ENCODE peak calls at places on chromosomes 6 and 20, in nine cellular contexts. Q is neural progenitor cell; D is heart left ventricle; B is body of pancreas; K is upper lobe of right lung; H is pancreas; U is CD8-positive, alpha-beta T cell; L is tibial nerve; T is SK-N-SH. P is an unnamed sample.

GRCh38 chr6:138722425-138723371 is 50.9 kb upstream of the CCDC28A start:
- DNase-seq in K (no peak), Q (peak; percentile 3), H (no peak), B (no peak), D (no peak), T (no peak), L (no peak), U (no peak), P (no peak)

GRCh38 chr6:52390361-52390727 is 28.4 kb downstream of the PAQR8 start:
- DNase-seq in B (no peak), Q (no peak), H (no peak), D (no peak), U (peak; percentile 47), L (no peak), K (no peak), T (peak; percentile 34), P (peak; percentile 49)

GRCh38 chr6:52331793-52332457 is 30.0 kb upstream of the PAQR8 start:
- DNase-seq in Q (no peak), D (no peak), K (no peak), H (no peak), T (no peak), U (no peak), L (no peak), B (no peak), P (no peak)

GRCh38 chr6:79467716-79468115 is 69.5 kb downstream of the LCA5 start:
- DNase-seq in U (no peak), D (no peak), H (no peak), T (peak; percentile 7), B (no peak), L (no peak), K (no peak), Q (peak; percentile 6), P (no peak)

GRCh38 chr20:42173440-42173839 is 555.3 kb upstream of the CHD6 start:
- DNase-seq in Q (no peak), T (peak; percentile 30), B (no peak), K (no peak), D (no peak), U (no peak), H (no peak), L (no peak), P (no peak)

GRCh38 chr6:157323114-157323923 is at the start of gene TMEM242:
- DNase-seq in Q (peak; percentile 92), U (peak; percentile 86), L (peak; percentile 82), D (peak; percentile 93), K (peak; percentile 95), T (peak; percentile 89), H (peak; percentile 97), B (peak; percentile 93), P (peak; percentile 95)

GRCh38 chr6:14452567-14453527 is 335.3 kb downstream of the CD83 start:
- DNase-seq in L (no peak), H (no peak), U (peak; percentile 27), K (no peak), D (no peak), B (no peak), T (no peak), Q (no peak), P (no peak)

GRCh38 chr20:25984933-25985332 is 288.3 kb upstream of the ZNF337 start:
- DNase-seq in Q (no peak), T (no peak), H (peak; percentile 72), L (no peak), D (peak; percentile 57), B (peak; percentile 40), U (peak; percentile 47), K (peak; percentile 73), P (no peak)

GRCh38 chr6:20608371-20608770 is 74.1 kb downstream of the CDKAL1 start:
- DNase-seq in U (no peak), Q (no peak), B (no peak), H (no peak), L (no peak), D (no peak), K (no peak), T (no peak), P (no peak)

GRCh38 chr6:42428326-42429041 is 23.2 kb downstream of the TRERF1 start:
- DNase-seq in Q (peak; percentile 27), D (peak; percentile 39), U (peak; percentile 30), K (no peak), L (no peak), B (no peak), H (peak; percentile 35), T (peak; percentile 27), P (peak; percentile 57)

GRCh38 chr6:102812242-102812641 is 1418.7 kb downstream of the GRIK2 start:
- DNase-seq in Q (no peak), L (no peak), U (no peak), D (no peak), B (no peak), K (no peak), T (no peak), H (no peak), P (no peak)

GRCh38 chr20:63093966-63094766 is 87.4 kb upstream of the BHLHE23 start:
- DNase-seq in Q (no peak), T (peak; percentile 26), U (no peak), L (no peak), K (peak; percentile 31), B (peak; percentile 3), D (peak; percentile 14), H (peak; percentile 37), P (peak; percentile 22)

GRCh38 chr6:164085552-164086325 is 671.2 kb downstream of the QKI start:
- DNase-seq in T (no peak), Q (peak; percentile 80), L (peak; percentile 75), H (no peak), B (peak; percentile 42), D (peak; percentile 85), K (no peak), U (no peak), P (no peak)

GRCh38 chr6:33279971-33280511 is 3.1 kb downstream of the B3GALT4 start:
- DNase-seq in D (no peak), U (no peak), T (peak; percentile 58), Q (peak; percentile 56), B (no peak), H (no peak), K (no peak), L (no peak), P (no peak)

GRCh38 chr6:169167581-169168301 is 85.9 kb downstream of the THBS2 start:
- DNase-seq in B (no peak), D (peak; percentile 80), U (no peak), Q (no peak), K (peak; percentile 64), H (no peak), L (no peak), T (peak; percentile 53), P (no peak)

GRCh38 chr20:49693435-49694171 is 20.1 kb downstream of the B4GALT5 start:
- DNase-seq in T (no peak), D (no peak), U (no peak), H (no peak), L (no peak), B (no peak), Q (no peak), K (no peak), P (no peak)
- H3K4me1 ChIP-seq in T (peaks cover 31% of the 10 kb centered on the region), D (peaks cover 66% of the 10 kb centered on the region), U (no peaks in the 10 kb centered on the region), H (peaks cover 77% of the 10 kb centered on the region), L (peaks cover 20% of the 10 kb centered on the region), B (peaks cover 90% of the 10 kb centered on the region), Q (peaks cover 54% of the 10 kb centered on the region), K (peaks cover 66% of the 10 kb centered on the region), P (no peaks in the 10 kb centered on the region)

GRCh38 chr20:47042464-47042863 is 147.8 kb downstream of the EYA2 start:
- DNase-seq in Q (no peak), D (no peak), U (no peak), K (no peak), L (no peak), H (no peak), T (peak; percentile 32), B (no peak), P (no peak)

GRCh38 chr20:47040506-47041125 is 146.0 kb downstream of the EYA2 start:
- DNase-seq in U (no peak), Q (no peak), L (no peak), B (no peak), K (no peak), T (no peak), D (no peak), H (no peak), P (no peak)

GRCh38 chr20:47041500-47041899 is 146.9 kb downstream of the EYA2 start:
- DNase-seq in L (no peak), K (no peak), H (no peak), U (no peak), T (no peak), B (no peak), Q (no peak), D (no peak), P (no peak)

GRCh38 chr20:47036091-47036880 is 141.6 kb downstream of the EYA2 start:
- DNase-seq in L (no peak), U (no peak), Q (no peak), K (no peak), T (no peak), H (no peak), D (no peak), B (no peak), P (no peak)

GRCh38 chr20:47038581-47039560 is 144.2 kb downstream of the EYA2 start:
- DNase-seq in B (no peak), H (no peak), T (no peak), K (no peak), L (peak; percentile 22), U (no peak), D (no peak), Q (no peak), P (no peak)
- H3K4me3 ChIP-seq in B (no peak overlapping the region), H (no peak overlapping the region), T (no peak overlapping the region), K (no peak overlapping the region), L (no peak overlapping the region), U (no peak overlapping the region), D (no peak overlapping the region), Q (no peak overlapping the region), P (no peak overlapping the region)

DNA sequence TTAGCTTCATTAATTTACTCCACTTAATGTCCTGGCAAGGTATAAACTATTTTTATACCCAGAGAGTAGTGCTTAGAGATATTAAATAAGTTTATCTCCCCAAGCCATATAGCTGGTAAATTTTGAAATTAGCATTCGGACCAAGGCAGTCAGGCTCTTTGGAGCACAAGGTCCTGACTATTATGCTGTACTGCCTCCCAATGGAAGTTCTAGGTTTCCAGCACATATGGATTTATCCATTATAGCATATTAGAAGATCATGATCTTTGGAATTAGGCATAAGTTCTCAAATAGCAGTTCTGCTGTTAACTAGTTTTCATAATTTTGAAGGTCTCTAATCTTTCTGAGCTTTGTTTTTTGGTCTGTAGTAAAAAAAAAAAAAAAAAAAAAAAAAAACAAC is 835.3 kb upstream of the EPHA7 start:
- DNase-seq in B (no peak), L (no peak), U (no peak), T (no peak), K (no peak), Q (peak; percentile 43), H (no peak), D (no peak), P (no peak)
- TF ChIP-seq CTCF in B (no peak), L (peak; percentile 11), U (no peak), T (peak; percentile 37), K (no peak), Q (peak; percentile 61), H (no peak), D (no peak), P (peak; percentile 47)

DNA sequence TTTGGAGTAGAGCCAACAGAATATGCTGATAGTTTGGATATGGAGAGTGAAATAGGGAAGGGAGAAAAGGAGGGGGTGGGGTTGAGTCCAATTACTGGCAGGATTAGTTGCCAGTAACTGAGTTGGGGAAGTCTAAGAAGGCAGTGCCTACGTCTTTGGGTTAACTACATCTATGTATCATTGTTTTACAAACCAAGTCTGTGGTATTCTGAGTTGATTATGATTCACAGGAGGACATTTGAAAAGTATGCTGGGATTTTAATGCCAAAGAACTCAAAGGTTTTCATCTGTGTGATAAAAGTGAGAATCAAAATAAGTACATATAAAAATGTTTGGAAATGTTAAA is 14.7 kb downstream of the DSE start:
- DNase-seq in Q (no peak), D (no peak), U (no peak), H (no peak), L (no peak), K (no peak), T (no peak), B (no peak), P (no peak)
- H3K4me1 ChIP-seq in Q (no peaks in the 10 kb centered on the region), D (peaks cover 54% of the 10 kb centered on the region), U (no peaks in the 10 kb centered on the region), H (peaks cover 7% of the 10 kb centered on the region), L (peaks cover 18% of the 10 kb centered on the region), K (peaks cover 20% of the 10 kb centered on the region), T (peaks cover 42% of the 10 kb centered on the region), B (no peaks in the 10 kb centered on the region), P (no peaks in the 10 kb centered on the region)